ENCODE peak calls at places on chromosomes 2 and 18, in nine cellular contexts. C is CD8-positive, alpha-beta T cell; G is lower lobe of right lung; P is heart left ventricle; R is cardiac muscle cell; L is spleen; T is mammary epithelial cell; Z is IMR-90; Q is left ventricle myocardium inferior. V is an unnamed sample.

GRCh38 chr2:37526856-37527255 is 144.6 kb downstream of the CDC42EP3 start:
- DNase-seq in C (no peak), G (no peak), P (no peak), R (no peak), L (no peak), T (no peak), Z (no peak), Q (no peak), V (no peak)

GRCh38 chr2:190838492-190838910 is 42.1 kb upstream of the GLS start:
- DNase-seq in C (no peak), G (no peak), P (no peak), R (no peak), L (no peak), T (peak; percentile 75), Z (peak; percentile 89), Q (no peak), V (no peak)

GRCh38 chr2:145032791-145033190 is 512.9 kb upstream of the ZEB2 start:
- DNase-seq in C (no peak), G (no peak), P (no peak), R (no peak), L (no peak), T (no peak), Z (no peak), Q (no peak), V (no peak)

GRCh38 chr2:27356056-27356381 is 545 bp downstream of the GTF3C2 start:
- DNase-seq in C (no peak), G (peak; percentile 78), P (peak; percentile 34), R (no peak), L (peak; percentile 90), T (peak; percentile 61), Z (peak; percentile 53), Q (no peak), V (peak; percentile 61)

GRCh38 chr2:136929531-136929930 is 164.2 kb downstream of the THSD7B start:
- DNase-seq in C (no peak), G (no peak), P (no peak), R (no peak), L (no peak), T (no peak), Z (no peak), Q (no peak), V (no peak)

GRCh38 chr2:55014962-55015939 is 35.0 kb downstream of the RTN4 start:
- DNase-seq in C (peak; percentile 56), G (no peak), P (peak; percentile 45), R (peak; percentile 62), L (no peak), T (peak; percentile 57), Z (peak; percentile 65), Q (no peak), V (no peak)

GRCh38 chr2:113236367-113237159 is 42.2 kb downstream of the PAX8 start:
- DNase-seq in C (no peak), G (no peak), P (no peak), R (no peak), L (no peak), T (peak; percentile 17), Z (no peak), Q (no peak), V (no peak)

GRCh38 chr2:44933434-44933951 is 8.0 kb upstream of the SIX3 start:
- DNase-seq in C (no peak), G (no peak), P (no peak), R (no peak), L (no peak), T (no peak), Z (no peak), Q (no peak), V (no peak)

GRCh38 chr2:20604957-20605381 is 45.9 kb downstream of the HS1BP3 start:
- DNase-seq in C (no peak), G (no peak), P (no peak), R (no peak), L (peak; percentile 25), T (no peak), Z (peak; percentile 91), Q (no peak), V (peak; percentile 54)

GRCh38 chr2:234751275-234751938 is 200.4 kb upstream of the SH3BP4 start:
- DNase-seq in C (no peak), G (no peak), P (no peak), R (no peak), L (no peak), T (no peak), Z (no peak), Q (no peak), V (no peak)

GRCh38 chr2:23719721-23720120 is 207.2 kb downstream of the ATAD2B start:
- DNase-seq in C (no peak), G (no peak), P (no peak), R (no peak), L (no peak), T (no peak), Z (no peak), Q (no peak), V (no peak)

GRCh38 chr18:75070625-75071483 is 138.1 kb downstream of the PTGR3 start:
- DNase-seq in C (peak; percentile 84), G (no peak), P (no peak), R (no peak), L (peak; percentile 90), T (peak; percentile 90), Z (peak; percentile 90), Q (no peak), V (no peak)

GRCh38 chr2:214019973-214020345 is 390.9 kb upstream of the VWC2L start:
- DNase-seq in C (no peak), G (no peak), P (no peak), R (no peak), L (no peak), T (no peak), Z (no peak), Q (no peak), V (no peak)

GRCh38 chr2:63772061-63772460 is 69.6 kb upstream of the UGP2 start:
- DNase-seq in C (no peak), G (no peak), P (no peak), R (no peak), L (no peak), T (no peak), Z (no peak), Q (no peak), V (no peak)

GRCh38 chr18:78688249-78688648 is 291.4 kb upstream of the SALL3 start:
- DNase-seq in C (no peak), G (no peak), P (no peak), R (no peak), L (no peak), T (no peak), Z (no peak), Q (no peak), V (no peak)

GRCh38 chr18:70221156-70221910 is 15.8 kb upstream of the RTTN start:
- DNase-seq in C (no peak), G (no peak), P (no peak), R (no peak), L (no peak), T (no peak), Z (no peak), Q (no peak), V (no peak)

GRCh38 chr2:238899386-238899785 is 51.5 kb downstream of the TWIST2 start:
- DNase-seq in C (no peak), G (no peak), P (no peak), R (no peak), L (peak; percentile 35), T (no peak), Z (no peak), Q (no peak), V (peak; percentile 31)

GRCh38 chr2:37013315-37013641 is 46.9 kb upstream of the STRN start:
- DNase-seq in C (no peak), G (no peak), P (no peak), R (no peak), L (no peak), T (no peak), Z (no peak), Q (no peak), V (no peak)

GRCh38 chr2:11506611-11506969 is 27.3 kb upstream of the GREB1 start:
- DNase-seq in C (no peak), G (no peak), P (no peak), R (no peak), L (no peak), T (no peak), Z (no peak), Q (no peak), V (no peak)
- H3K4me1 ChIP-seq in C (no peaks in the 10 kb centered on the region), G (no peaks in the 10 kb centered on the region), P (peaks cover 5% of the 10 kb centered on the region), R (no peaks in the 10 kb centered on the region), L (no peaks in the 10 kb centered on the region), T (peaks cover 7% of the 10 kb centered on the region), Z (no peaks in the 10 kb centered on the region), Q (peaks cover 11% of the 10 kb centered on the region), V (peaks cover 17% of the 10 kb centered on the region)

DNA sequence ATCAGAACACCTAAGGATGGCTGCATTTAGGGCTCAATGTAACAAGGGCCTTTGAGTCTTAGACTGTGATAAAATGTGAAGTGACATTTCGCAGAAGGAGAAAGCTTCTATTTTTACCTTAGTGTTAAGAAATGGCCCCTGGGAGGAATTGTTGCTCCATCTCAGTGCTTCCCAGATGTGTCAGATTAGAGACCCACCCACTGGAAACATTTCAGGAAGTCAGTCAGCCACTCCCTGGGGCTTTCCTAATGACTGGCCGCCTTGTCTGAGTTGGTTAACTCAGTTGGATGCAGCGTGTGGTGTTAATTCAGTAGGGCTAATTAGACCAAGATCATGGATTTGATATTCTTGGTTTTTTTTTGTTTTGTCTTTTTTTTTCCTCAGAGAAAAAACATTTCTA is 355.9 kb downstream of the PIK3C3 start:
- DNase-seq in C (no peak), G (no peak), P (peak; percentile 27), R (peak; percentile 8), L (no peak), T (peak; percentile 70), Z (no peak), Q (peak; percentile 43), V (peak; percentile 46)
- TF ChIP-seq CTCF in C (no peak), G (no peak), P (no peak), R (no peak), L (no peak), T (no peak), Z (no peak), Q (no peak), V (no peak)

GRCh38 chr2:71938659-71939587 is 208.7 kb downstream of the CYP26B1 start:
- DNase-seq in C (peak; percentile 39), G (no peak), P (peak; percentile 5), R (no peak), L (peak; percentile 54), T (no peak), Z (no peak), Q (no peak), V (no peak)
- H3K4me3 ChIP-seq in C (no peak overlapping the region), G (no peak overlapping the region), P (no peak overlapping the region), R (no peak overlapping the region), L (no peak overlapping the region), T (no peak overlapping the region), Z (no peak overlapping the region), Q (no peak overlapping the region), V (no peak overlapping the region)

GRCh38 chr2:58428553-58429284 is 187.6 kb upstream of the FANCL start:
- DNase-seq in C (no peak), G (peak; percentile 35), P (no peak), R (peak; percentile 75), L (peak; percentile 66), T (no peak), Z (no peak), Q (no peak), V (no peak)

GRCh38 chr2:58429285-58429874 is 188.3 kb upstream of the FANCL start:
- DNase-seq in C (no peak), G (no peak), P (no peak), R (no peak), L (no peak), T (no peak), Z (no peak), Q (no peak), V (no peak)

GRCh38 chr2:58425368-58425767 is 184.2 kb upstream of the FANCL start:
- DNase-seq in C (no peak), G (no peak), P (no peak), R (no peak), L (no peak), T (no peak), Z (no peak), Q (no peak), V (no peak)

GRCh38 chr2:58428286-58428552 is 187.1 kb upstream of the FANCL start:
- DNase-seq in C (no peak), G (peak; percentile 36), P (no peak), R (no peak), L (no peak), T (no peak), Z (no peak), Q (no peak), V (no peak)

GRCh38 chr2:58427572-58428285 is 186.6 kb upstream of the FANCL start:
- DNase-seq in C (no peak), G (peak; percentile 43), P (peak; percentile 5), R (peak; percentile 78), L (no peak), T (peak; percentile 18), Z (peak; percentile 15), Q (no peak), V (no peak)
- H3K4me1 ChIP-seq in C (no peaks in the 10 kb centered on the region), G (no peaks in the 10 kb centered on the region), P (no peaks in the 10 kb centered on the region), R (peaks cover 10% of the 10 kb centered on the region), L (no peaks in the 10 kb centered on the region), T (peaks cover 5% of the 10 kb centered on the region), Z (no peaks in the 10 kb centered on the region), Q (peaks cover 13% of the 10 kb centered on the region), V (no peaks in the 10 kb centered on the region)